ENCODE peak calls at places on chromosomes 16 and 17, in nine cellular contexts. W is endothelial cell of umbilical vein, G is gastrocnemius medialis, U is heart left ventricle, C is tibial nerve, F is right lobe of liver, N is spleen, R is Peyer's patch, X is body of pancreas. P is an unnamed sample.

GRCh38 chr17:31540602-31541307 is 149.3 kb downstream of the RAB11FIP4 start:
- DNase-seq in W (no peak), U (no peak), C (no peak), R (no peak), F (no peak), G (no peak), X (no peak), N (no peak), P (no peak)

GRCh38 chr17:62717589-62718342 is 90.3 kb downstream of the MRC2 start:
- DNase-seq in C (no peak), W (no peak), N (peak), U (no peak), X (no peak), R (no peak), F (no peak), G (no peak), P (no peak)

GRCh38 chr16:1097800-1098199 is 1.8 kb upstream of the C1QTNF8 start:
- DNase-seq in N (no peak), U (peak), G (peak), C (no peak), W (no peak), X (no peak), R (no peak), F (no peak), P (no peak)

GRCh38 chr16:11990672-11991390 is 14.3 kb downstream of the SNX29 start:
- DNase-seq in N (no peak), C (no peak), W (no peak), F (no peak), G (no peak), X (no peak), R (no peak), U (no peak), P (no peak)

GRCh38 chr16:3444032-3444388 is 530 bp downstream of the NAA60 start:
- DNase-seq in X (no peak), C (no peak), W (peak), N (no peak), R (no peak), G (no peak), F (no peak), U (no peak), P (peak)

GRCh38 chr16:51968756-51969155 is 578.2 kb downstream of the TOX3 start:
- DNase-seq in U (no peak), W (no peak), C (no peak), R (no peak), G (no peak), N (no peak), X (no peak), F (no peak), P (no peak)

GRCh38 chr17:45229681-45230409 is 8.2 kb downstream of the FMNL1 start:
- DNase-seq in W (no peak), G (no peak), N (peak), F (no peak), U (no peak), C (no peak), R (no peak), X (no peak), P (no peak)

GRCh38 chr16:47958726-47959125 is 197.1 kb downstream of the ABCC12 start:
- DNase-seq in G (no peak), C (no peak), U (no peak), W (no peak), F (no peak), R (no peak), N (no peak), X (no peak), P (no peak)

GRCh38 chr17:67613961-67614360 is 103.8 kb upstream of the NOL11 start:
- DNase-seq in R (no peak), G (no peak), U (no peak), C (no peak), W (no peak), N (no peak), X (no peak), F (no peak), P (no peak)

GRCh38 chr17:7237761-7238417 is 1.4 kb downstream of the PHF23 start:
- DNase-seq in N (peak), W (peak), R (peak), U (peak), X (peak), F (peak), G (peak), C (peak), P (peak)

GRCh38 chr17:12554251-12554650 is 111.4 kb upstream of the MYOCD start:
- DNase-seq in X (no peak), W (no peak), G (no peak), R (no peak), N (no peak), F (no peak), C (no peak), U (no peak), P (no peak)

GRCh38 chr17:31495049-31495885 is 103.8 kb downstream of the RAB11FIP4 start:
- DNase-seq in F (peak), U (no peak), N (peak), C (no peak), G (no peak), R (peak), X (peak), W (no peak), P (no peak)

GRCh38 chr17:54860617-54861468 is 39.8 kb upstream of the TOM1L1 start:
- DNase-seq in W (no peak), F (no peak), U (no peak), C (no peak), R (no peak), G (no peak), N (no peak), X (no peak), P (peak)

GRCh38 chr17:7025240-7025639 is 2.4 kb downstream of the BCL6B start:
- DNase-seq in G (no peak), C (no peak), F (no peak), X (no peak), R (no peak), U (no peak), W (no peak), N (no peak), P (no peak)

GRCh38 chr16:28112908-28113307 is 49.4 kb upstream of the GSG1L start:
- DNase-seq in F (no peak), U (no peak), X (no peak), G (no peak), N (no peak), C (no peak), W (no peak), R (no peak), P (no peak)

GRCh38 chr16:996672-997071 is 15.1 kb downstream of the SOX8 start:
- DNase-seq in C (no peak), G (no peak), F (no peak), W (no peak), U (no peak), N (no peak), R (no peak), X (no peak), P (no peak)

GRCh38 chr16:73365010-73365409 is 317.1 kb upstream of the ZFHX3 start:
- DNase-seq in X (peak), U (peak), C (no peak), G (no peak), R (no peak), N (no peak), F (no peak), W (no peak), P (peak)

GRCh38 chr17:4150106-4150505 is 7.1 kb downstream of the CYB5D2 start:
- DNase-seq in N (no peak), F (no peak), R (no peak), W (no peak), X (no peak), U (no peak), C (no peak), G (no peak), P (no peak)

GRCh38 chr17:72588961-72589360 is 468.1 kb downstream of the SOX9 start:
- DNase-seq in U (no peak), N (no peak), F (no peak), X (peak), G (no peak), C (no peak), R (no peak), W (no peak), P (no peak)

GRCh38 chr17:9837551-9838471 is 12.1 kb downstream of the GLP2R start:
- DNase-seq in C (peak), X (peak), R (no peak), G (peak), N (no peak), U (peak), W (no peak), F (no peak), P (no peak)

GRCh38 chr16:66007717-66008116 is 358.8 kb upstream of the CDH5 start:
- DNase-seq in G (no peak), W (no peak), R (no peak), F (no peak), X (no peak), N (no peak), U (no peak), C (no peak), P (no peak)

GRCh38 chr16:67296422-67296821 is 17.1 kb downstream of the PLEKHG4 start:
- DNase-seq in C (no peak), N (peak), X (no peak), R (no peak), U (no peak), W (no peak), F (no peak), G (no peak), P (no peak)

GRCh38 chr16:84043486-84044107 is 1.0 kb upstream of the SLC38A8 start:
- DNase-seq in N (peak), C (no peak), G (no peak), U (no peak), W (peak), F (peak), X (no peak), R (no peak), P (peak)

GRCh38 chr16:17277981-17278381 is 192.8 kb downstream of the XYLT1 start:
- DNase-seq in X (peak), G (no peak), N (no peak), W (no peak), R (peak), F (no peak), C (no peak), U (no peak), P (no peak)

GRCh38 chr16:47644661-47645060 is 183.5 kb downstream of the PHKB start:
- DNase-seq in C (no peak), W (no peak), F (no peak), U (no peak), G (no peak), N (no peak), R (no peak), X (no peak), P (no peak)

GRCh38 chr17:75762513-75763268 is 2.3 kb downstream of the GALK1 start:
- DNase-seq in C (no peak), N (peak), W (no peak), F (peak), R (no peak), G (no peak), X (no peak), U (no peak), P (no peak)

DNA sequence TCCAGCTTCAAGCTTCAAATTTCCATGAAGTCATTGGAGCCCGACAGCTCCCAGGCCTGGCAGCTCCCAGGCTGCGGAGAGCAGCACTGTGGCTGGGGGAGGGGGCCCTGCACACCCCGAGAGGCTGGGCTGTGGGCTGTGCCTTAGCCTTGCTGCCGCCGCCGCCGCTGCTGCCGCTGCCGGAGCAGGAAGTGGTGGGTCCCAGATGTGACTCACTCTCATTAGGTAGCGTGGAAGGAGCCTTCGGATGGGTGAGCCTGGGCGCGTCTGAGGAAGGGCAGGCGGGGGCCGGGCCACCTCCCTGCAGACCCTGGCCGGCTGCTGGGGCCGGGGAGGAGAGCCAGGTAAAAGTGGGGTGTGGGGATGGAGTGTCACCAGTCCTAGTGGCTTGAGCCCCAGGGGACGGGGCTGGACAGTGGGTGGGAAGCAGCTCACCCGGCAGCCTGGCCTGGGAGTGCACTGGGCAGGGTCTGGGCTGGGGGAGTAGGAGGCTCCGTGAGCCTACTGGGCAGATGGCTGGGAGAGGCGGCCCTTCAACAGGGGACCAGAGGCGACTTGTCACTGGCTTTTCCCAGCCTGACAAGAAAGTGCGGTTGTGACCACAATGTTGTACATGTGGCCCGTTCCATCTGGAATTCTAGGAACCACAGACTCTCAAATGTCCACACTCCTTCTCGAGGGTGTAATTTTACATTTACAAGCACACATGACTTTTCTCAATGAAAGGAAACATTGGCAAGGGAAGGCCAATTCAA is at the start of gene ADCY7:
- DNase-seq in R (peak), F (peak), U (peak), G (peak), X (peak), N (peak), C (no peak), W (peak), P (peak)
- TF ChIP-seq POLR2A in R (no peak), F (no peak), U (no peak), G (no peak), X (no peak), N (no peak), C (no peak), W (no peak), P (peak)

GRCh38 chr16:86575754-86576557 is 2.4 kb upstream of the FOXL1 start:
- DNase-seq in G (peak), C (peak), W (peak), F (peak), R (peak), U (peak), X (peak), N (peak), P (peak)
- TF ChIP-seq POLR2A in G (peak), C (peak), W (peak), F (no peak), R (no peak), U (peak), X (no peak), N (no peak), P (no peak)

GRCh38 chr16:4960579-4960978 is 2.4 kb downstream of the SEC14L5 start:
- DNase-seq in R (no peak), X (no peak), F (no peak), U (no peak), C (no peak), G (no peak), W (no peak), N (no peak), P (no peak)

GRCh38 chr16:4957420-4957719 is 760 bp upstream of the SEC14L5 start:
- DNase-seq in G (no peak), X (no peak), N (no peak), U (no peak), F (no peak), W (no peak), R (no peak), C (no peak), P (no peak)

GRCh38 chr16:4954714-4955113 is 3.4 kb upstream of the SEC14L5 start:
- DNase-seq in G (no peak), R (no peak), U (no peak), N (no peak), C (no peak), W (no peak), F (no peak), X (no peak), P (no peak)

GRCh38 chr16:4958510-4959111 is 481 bp downstream of the SEC14L5 start:
- DNase-seq in C (no peak), F (no peak), W (no peak), N (no peak), U (no peak), G (no peak), X (no peak), R (no peak), P (no peak)

DNA sequence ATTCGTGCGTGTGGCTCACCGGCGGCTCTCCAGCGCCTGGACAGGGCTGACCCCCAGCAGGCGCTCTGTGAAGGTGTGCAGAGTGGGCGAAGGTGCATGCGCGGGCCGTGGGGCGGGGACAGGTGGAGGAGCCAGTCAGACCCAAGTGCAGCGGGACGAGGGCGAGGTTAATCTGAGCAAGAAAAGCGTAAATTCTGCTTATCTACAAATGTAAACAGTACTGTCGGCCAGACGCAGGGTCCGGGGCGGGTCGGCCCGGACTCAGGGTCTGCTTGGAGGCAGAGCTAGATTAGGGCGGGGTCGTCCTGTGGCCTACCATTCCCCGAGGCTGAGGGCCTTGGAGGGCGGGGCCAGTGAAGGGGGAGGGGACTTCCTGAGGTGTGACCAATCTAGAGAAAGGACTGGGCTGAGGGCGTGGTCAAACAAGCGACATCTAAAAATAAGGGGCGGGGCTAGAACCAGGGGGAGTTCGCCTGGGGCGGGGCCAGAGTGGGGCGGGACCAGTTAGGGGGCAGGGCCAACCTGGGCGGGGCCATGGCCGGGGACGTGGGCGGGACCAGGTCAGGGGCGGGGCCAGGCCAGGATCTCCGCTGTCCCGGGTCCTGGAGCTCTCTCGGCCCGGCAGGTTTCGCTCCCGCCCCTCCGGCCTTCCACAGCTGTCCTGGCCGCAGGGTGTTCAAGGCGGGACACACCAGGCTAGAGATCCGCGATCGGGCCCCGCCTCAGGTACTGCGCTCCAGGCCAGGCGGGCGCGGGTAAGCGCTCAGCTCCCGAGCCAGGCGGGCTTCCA is at the start of gene SEC14L5:
- DNase-seq in F (peak), N (peak), W (peak), G (peak), C (peak), R (peak), X (peak), U (peak), P (peak)
- TF ChIP-seq POLR2A in F (peak), N (no peak), W (no peak), G (no peak), C (peak), R (peak), X (peak), U (no peak), P (no peak)

GRCh38 chr17:50057521-50057991 is 1.6 kb downstream of the ITGA3 start:
- DNase-seq in W (no peak), G (no peak), N (peak), F (peak), X (peak), R (no peak), C (no peak), U (no peak), P (no peak)

GRCh38 chr17:50056961-50057330 is 1.0 kb downstream of the ITGA3 start:
- DNase-seq in W (peak), N (no peak), C (no peak), G (no peak), U (no peak), F (peak), R (no peak), X (no peak), P (no peak)

GRCh38 chr17:50055055-50055425 is 870 bp upstream of the ITGA3 start:
- DNase-seq in U (no peak), X (peak), R (peak), W (peak), G (no peak), N (no peak), F (peak), C (no peak), P (no peak)

GRCh38 chr17:50056217-50056960 is 479 bp downstream of the ITGA3 start:
- DNase-seq in G (peak), C (no peak), R (peak), W (peak), X (peak), U (peak), F (peak), N (peak), P (no peak)

DNA sequence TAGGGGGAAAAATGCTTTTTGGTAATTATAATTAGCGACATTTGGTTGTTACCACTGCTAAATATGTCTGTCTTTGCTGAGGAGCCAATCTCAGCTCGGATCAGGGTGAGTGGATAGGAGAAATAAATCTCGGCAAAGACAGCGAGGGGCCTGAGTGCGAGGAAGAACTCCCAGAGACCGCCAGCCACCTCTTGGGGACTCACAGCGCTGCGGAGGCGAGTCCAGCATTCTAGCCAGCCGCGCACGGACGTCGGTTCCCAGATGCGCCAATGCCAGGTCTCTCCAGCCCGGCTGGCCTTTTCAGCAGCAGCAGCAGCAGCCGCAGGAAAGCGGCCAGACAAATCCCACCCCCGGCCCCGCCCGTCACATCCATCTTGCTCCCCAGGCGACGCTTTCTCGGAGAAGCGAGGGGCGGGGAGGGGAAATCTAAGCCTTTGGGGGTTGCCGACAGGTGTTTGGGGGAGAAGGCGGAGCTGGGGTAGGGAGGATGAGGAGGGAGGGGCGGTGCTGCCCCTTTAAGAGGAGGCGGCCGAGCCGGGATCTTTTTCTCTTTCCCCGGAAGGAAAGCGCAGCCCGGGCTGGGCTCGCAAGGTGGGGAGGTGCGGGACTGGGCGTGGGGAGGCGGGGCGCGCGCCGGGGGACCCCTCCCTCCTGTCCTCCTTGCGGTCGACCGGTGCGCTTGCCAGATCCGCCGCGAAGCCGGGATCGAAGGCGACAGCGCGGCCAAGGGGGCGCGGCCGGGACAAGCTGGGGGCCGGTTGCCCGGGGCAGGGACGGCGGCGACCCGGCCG is at the start of gene ITGA3:
- DNase-seq in W (peak), X (peak), N (peak), G (peak), U (peak), R (peak), C (no peak), F (peak), P (no peak)
- TF ChIP-seq POLR2A in W (peak), X (peak), N (no peak), G (peak), U (no peak), R (peak), C (no peak), F (no peak), P (no peak)

DNA sequence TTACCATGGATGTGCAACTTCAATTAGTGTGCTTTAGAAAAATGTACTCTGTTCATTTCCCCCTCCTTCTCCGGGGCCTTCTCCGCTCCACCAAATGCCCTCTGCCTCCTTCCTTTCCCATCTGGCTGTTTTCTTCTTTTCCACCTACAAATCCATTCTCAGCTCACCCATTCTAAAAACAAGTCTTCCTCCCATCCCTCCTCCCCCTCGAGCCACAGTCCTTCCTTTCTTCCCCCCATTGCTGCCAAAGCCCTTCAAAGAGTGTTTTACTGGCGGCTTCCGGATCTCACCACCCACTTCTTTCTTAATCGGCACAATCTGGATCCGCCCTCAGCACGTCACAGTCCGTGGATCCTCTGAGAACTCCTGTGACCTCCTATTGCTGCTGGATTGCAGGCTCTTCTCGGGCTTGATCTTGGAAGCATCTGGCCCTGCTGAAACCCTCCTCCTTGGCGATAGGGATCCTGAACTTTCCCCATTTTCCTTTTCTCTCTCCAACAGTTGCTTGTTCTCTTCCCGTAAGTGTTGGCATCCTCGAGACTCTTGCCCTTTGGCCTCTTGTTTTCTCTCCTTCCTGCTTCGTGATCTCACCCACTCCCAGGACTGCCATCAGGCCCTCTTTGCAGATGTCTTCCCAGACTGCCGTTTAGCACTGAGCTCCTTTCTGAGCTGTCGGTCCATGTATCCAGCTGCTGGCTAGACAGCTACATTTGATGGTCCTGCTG is 36.0 kb upstream of the FBXO47 start:
- DNase-seq in U (peak), C (peak), F (no peak), R (peak), G (peak), W (peak), X (peak), N (no peak), P (peak)
- TF ChIP-seq POLR2A in U (peak), C (peak), F (no peak), R (no peak), G (no peak), W (no peak), X (no peak), N (no peak), P (peak)

GRCh38 chr17:43021739-43022512 is at the start of gene VAT1:
- DNase-seq in U (peak), G (peak), W (peak), F (peak), C (peak), R (peak), X (peak), N (peak), P (peak)
- TF ChIP-seq POLR2A in U (peak), G (peak), W (peak), F (peak), C (peak), R (no peak), X (peak), N (no peak), P (no peak)